ENCODE peak calls at places on chromosomes 16 and 17, in four cellular contexts. V is mucosa of descending colon, A is amygdala, P is NCI-H524. G is an unnamed sample.

GRCh38 chr16:12805091-12805490 is 1.4 kb upstream of the CPPED1 start:
- DNase-seq in P (no peak), V (no peak), A (no peak), G (no peak)

GRCh38 chr17:59783221-59784016 is 76.0 kb downstream of the VMP1 start:
- DNase-seq in V (no peak), A (no peak), P (no peak), G (no peak)

GRCh38 chr17:68289473-68289872 is 1.5 kb downstream of the SLC16A6 start:
- DNase-seq in V (no peak), P (no peak), A (no peak), G (no peak)

GRCh38 chr17:77516902-77517301 is 376.1 kb downstream of the SEC14L1 start:
- DNase-seq in P (no peak), A (no peak), V (no peak), G (no peak)

GRCh38 chr17:61584866-61585265 is 6.2 kb downstream of the NACA2 start:
- DNase-seq in V (no peak), A (no peak), P (peak), G (no peak)

GRCh38 chr16:16144416-16144815 is 78.9 kb downstream of the ABCC6 start:
- DNase-seq in V (no peak), A (no peak), P (no peak), G (no peak)

GRCh38 chr16:87431926-87432325 is 39.8 kb downstream of the MAP1LC3B start:
- DNase-seq in V (no peak), A (no peak), P (peak), G (no peak)

GRCh38 chr17:46943511-46944393 is 20.8 kb downstream of the GOSR2 start:
- DNase-seq in V (peak), A (peak), P (peak), G (peak)

GRCh38 chr16:31664683-31665482 is 137.2 kb downstream of the AHSP start:
- DNase-seq in V (no peak), A (no peak), P (no peak), G (no peak)

GRCh38 chr17:42248351-42249179 is 27.6 kb downstream of the STAT5B start:
- DNase-seq in A (peak), P (peak), V (peak), G (peak)

GRCh38 chr17:54900457-54901229 is at the start of gene TOM1L1:
- DNase-seq in A (peak), P (peak), V (peak), G (peak)

GRCh38 chr16:62041401-62041800 is 5.2 kb upstream of the CDH8 start:
- DNase-seq in V (no peak), P (peak), A (no peak), G (no peak)

GRCh38 chr17:45808845-45809244 is 24.7 kb downstream of the CRHR1 start:
- DNase-seq in P (no peak), A (no peak), V (no peak), G (no peak)

GRCh38 chr17:48297825-48298224 is 132.2 kb downstream of the SKAP1 start:
- DNase-seq in V (no peak), A (no peak), P (no peak), G (no peak)

GRCh38 chr16:55018881-55019280 is 88.2 kb downstream of the IRX5 start:
- DNase-seq in A (no peak), P (no peak), V (no peak), G (no peak)

GRCh38 chr16:56989988-56990387 is 631 bp downstream of the NLRC5 start:
- DNase-seq in A (no peak), V (no peak), P (no peak), G (no peak)

GRCh38 chr17:57995076-57995956 is 7.3 kb upstream of the VEZF1 start:
- DNase-seq in A (peak), P (peak), V (no peak), G (no peak)

GRCh38 chr16:56013962-56014552 is 138.9 kb upstream of the CES5A start:
- DNase-seq in V (no peak), P (peak), A (no peak), G (no peak)

GRCh38 chr16:88638323-88639230 is at the start of gene IL17C:
- DNase-seq in P (no peak), V (peak), A (no peak), G (no peak)

GRCh38 chr16:14018848-14019247 is 52.3 kb upstream of the MRTFB start:
- DNase-seq in A (no peak), V (no peak), P (no peak), G (no peak)

GRCh38 chr17:45347451-45347850 is 30.6 kb upstream of the MAP3K14 start:
- DNase-seq in A (no peak), V (no peak), P (no peak), G (no peak)